ENCODE peak calls at places on chromosomes 13 and 19, in four cellular contexts. J is Peyer's patch, P is MM.1S, C is esophagus muscularis mucosa. G is an unnamed sample. For H3K27me3, the result is how much of the 10 kb centered on the place peaks cover.

GRCh38 chr13:71864094-71864980 is 2.7 kb downstream of the DACH1 start:
- DNase-seq in J (no peak), P (no peak), C (no peak), G (no peak)

GRCh38 chr13:33184131-33184485 is 101.4 kb downstream of the STARD13 start:
- DNase-seq in J (no peak), P (no peak), C (no peak), G (no peak)

GRCh38 chr13:104949840-104950805 is 1585.3 kb downstream of the EFNB2 start:
- DNase-seq in J (no peak), P (no peak), C (no peak), G (no peak)

GRCh38 chr19:1066251-1066747 is 668 bp upstream of the ARHGAP45 start:
- DNase-seq in J (no peak), P (no peak), C (no peak), G (peak)

GRCh38 chr19:40056505-40056904 is 474 bp upstream of the ZNF780B start:
- DNase-seq in J (no peak), P (no peak), C (no peak), G (no peak)

GRCh38 chr13:113954046-113954841 is 19.6 kb downstream of the C13orf46 start:
- DNase-seq in J (no peak), P (no peak), C (no peak), G (no peak)

GRCh38 chr19:48176226-48176625 is 5.7 kb downstream of the ZSWIM9 start:
- DNase-seq in J (no peak), P (no peak), C (no peak), G (no peak)

GRCh38 chr13:39417131-39417530 is 185.9 kb downstream of the LHFPL6 start:
- DNase-seq in J (no peak), P (no peak), C (no peak), G (no peak)

GRCh38 chr13:33194820-33195692 is 90.5 kb downstream of the STARD13 start:
- DNase-seq in J (no peak), P (no peak), C (no peak), G (no peak)

GRCh38 chr19:17125728-17126677 is 50.4 kb downstream of the MYO9B start:
- DNase-seq in J (peak), P (no peak), C (no peak), G (peak)

GRCh38 chr13:96053003-96053703 is at the start of gene UGGT2:
- DNase-seq in J (peak), P (peak), C (peak), G (no peak)

GRCh38 chr13:30408319-30409101 is 13.8 kb upstream of the UBE2L5 start:
- DNase-seq in J (peak), P (peak), C (peak), G (peak)

GRCh38 chr19:23241433-23241832 is 8.8 kb downstream of the ZNF724 start:
- DNase-seq in J (no peak), P (no peak), C (no peak), G (no peak)

DNA sequence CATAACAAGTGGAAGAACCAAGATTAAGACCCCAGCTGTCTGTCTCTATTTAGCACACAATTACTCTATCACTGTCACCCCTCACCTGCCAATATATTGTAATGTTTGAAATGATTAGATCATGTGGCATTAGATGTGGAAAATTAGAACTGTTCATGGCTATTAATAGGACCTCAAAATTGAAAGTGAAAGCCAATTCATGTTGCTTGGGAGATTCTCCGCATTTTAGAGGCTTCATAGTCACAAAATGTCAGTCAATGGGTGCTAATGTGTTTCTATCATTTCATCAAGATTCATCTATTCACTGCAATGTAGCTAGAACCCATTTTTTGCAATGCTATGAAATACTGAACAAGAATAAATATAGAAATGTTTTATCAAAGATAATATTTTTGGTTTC is 388.7 kb downstream of the DCT start:
- DNase-seq in J (no peak), P (peak), C (no peak), G (no peak)
- H3K4me3 ChIP-seq in J (no peak), P (no peak), C (no peak), G (no peak)

GRCh38 chr13:97223711-97224461 is 1.8 kb downstream of the MBNL2 start:
- DNase-seq in J (peak), P (peak), C (no peak), G (no peak)
- H3K27me3 ChIP-seq in J (under half), P (under half), C (under half), G (under half)

DNA sequence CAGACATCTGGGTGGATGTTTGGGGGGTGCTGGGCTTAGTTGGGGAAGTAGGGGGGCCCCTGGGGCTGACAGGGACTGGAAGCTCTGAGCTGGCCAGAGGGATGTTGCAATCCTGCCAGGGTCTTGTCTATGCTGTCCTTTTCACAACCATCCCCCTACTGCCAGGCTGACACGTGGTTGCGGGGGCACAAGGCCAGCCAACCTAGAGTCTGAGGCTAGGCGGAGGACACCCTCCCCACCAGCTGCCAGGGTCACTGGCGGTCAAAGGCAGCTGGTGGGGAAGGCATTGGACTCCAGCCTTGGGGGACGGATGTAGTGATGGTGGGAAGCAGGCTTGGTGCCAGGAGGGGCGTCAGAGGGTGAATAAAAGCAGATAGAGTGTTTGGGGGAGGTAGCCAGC is 1.6 kb upstream of the APOC1 start:
- DNase-seq in J (no peak), P (no peak), C (no peak), G (no peak)
- H3K4me3 ChIP-seq in J (no peak), P (no peak), C (no peak), G (no peak)

GRCh38 chr13:112060431-112060830 is 6.5 kb upstream of the SOX1 start:
- DNase-seq in J (no peak), P (no peak), C (no peak), G (no peak)

GRCh38 chr13:112062619-112063308 is 4.2 kb upstream of the SOX1 start:
- DNase-seq in J (no peak), P (no peak), C (no peak), G (no peak)

GRCh38 chr13:112060899-112061366 is 6.0 kb upstream of the SOX1 start:
- DNase-seq in J (no peak), P (no peak), C (no peak), G (no peak)

GRCh38 chr13:112062047-112062618 is 4.8 kb upstream of the SOX1 start:
- DNase-seq in J (no peak), P (no peak), C (no peak), G (no peak)

DNA sequence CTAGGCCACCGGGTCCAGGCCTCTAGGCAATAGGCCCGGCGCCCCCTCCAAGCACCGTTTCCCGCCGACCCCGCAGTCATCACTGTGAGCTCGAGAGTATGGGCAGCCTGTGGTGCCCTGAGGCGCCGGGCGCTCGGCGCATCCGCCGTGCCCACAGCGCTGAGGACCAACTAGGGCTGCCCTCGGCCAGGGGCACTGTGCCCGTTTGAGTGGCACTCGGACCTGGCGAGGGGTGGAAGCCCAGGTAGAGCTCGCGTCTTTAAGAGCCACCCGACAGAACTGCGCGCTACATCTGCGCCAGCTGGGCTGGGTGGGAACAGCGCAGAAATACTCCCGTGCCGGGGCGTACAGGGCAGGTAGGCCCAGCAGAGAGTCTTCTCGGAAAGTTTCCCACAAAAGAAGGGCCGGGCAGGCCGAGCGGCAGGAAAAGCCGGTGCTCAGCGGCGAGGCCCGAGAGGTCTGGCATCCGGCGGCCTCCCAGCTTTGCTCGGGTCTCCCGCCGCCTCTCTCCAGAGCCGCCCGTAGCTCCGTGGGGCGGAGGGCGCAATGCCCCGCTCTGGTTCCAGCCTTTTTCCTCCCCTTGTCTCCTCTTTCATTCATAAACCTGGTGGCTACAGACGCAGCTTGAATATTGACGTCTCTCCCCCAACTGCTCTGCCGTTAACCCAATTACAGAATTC is 5.4 kb upstream of the SOX1 start:
- DNase-seq in J (no peak), P (no peak), C (no peak), G (no peak)
- H3K27me3 ChIP-seq in J (half or more), P (under half), C (half or more), G (half or more)

GRCh38 chr13:94198666-94199065 is 280.8 kb downstream of the DCT start:
- DNase-seq in J (no peak), P (no peak), C (no peak), G (no peak)

GRCh38 chr13:94195715-94196114 is 283.8 kb downstream of the DCT start:
- DNase-seq in J (no peak), P (no peak), C (no peak), G (no peak)

GRCh38 chr13:94192576-94192975 is 286.9 kb downstream of the DCT start:
- DNase-seq in J (no peak), P (peak), C (no peak), G (no peak)

GRCh38 chr13:94199135-94199534 is 280.3 kb downstream of the DCT start:
- DNase-seq in J (no peak), P (no peak), C (no peak), G (no peak)

DNA sequence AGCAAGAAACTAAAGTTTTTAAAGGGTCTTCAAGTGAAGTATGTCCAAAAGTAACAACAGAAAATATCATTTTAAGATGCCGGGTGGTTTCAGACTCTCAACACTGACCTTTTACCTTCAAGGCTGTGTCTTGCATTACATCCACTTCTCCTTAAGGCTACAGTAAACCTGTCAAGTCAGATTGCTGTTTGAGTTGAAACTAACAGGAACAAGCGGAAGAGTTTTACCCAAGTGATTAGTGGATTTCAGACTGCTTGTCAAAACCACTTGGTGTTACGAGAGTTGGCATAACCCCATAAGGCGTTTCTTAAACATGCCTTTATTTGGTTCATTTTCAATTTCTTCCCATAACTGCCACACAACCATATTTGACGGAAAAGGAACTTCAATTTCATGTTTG is 283.1 kb downstream of the DCT start:
- DNase-seq in J (no peak), P (no peak), C (no peak), G (no peak)
- H3K4me3 ChIP-seq in J (no peak), P (no peak), C (no peak), G (no peak)

DNA sequence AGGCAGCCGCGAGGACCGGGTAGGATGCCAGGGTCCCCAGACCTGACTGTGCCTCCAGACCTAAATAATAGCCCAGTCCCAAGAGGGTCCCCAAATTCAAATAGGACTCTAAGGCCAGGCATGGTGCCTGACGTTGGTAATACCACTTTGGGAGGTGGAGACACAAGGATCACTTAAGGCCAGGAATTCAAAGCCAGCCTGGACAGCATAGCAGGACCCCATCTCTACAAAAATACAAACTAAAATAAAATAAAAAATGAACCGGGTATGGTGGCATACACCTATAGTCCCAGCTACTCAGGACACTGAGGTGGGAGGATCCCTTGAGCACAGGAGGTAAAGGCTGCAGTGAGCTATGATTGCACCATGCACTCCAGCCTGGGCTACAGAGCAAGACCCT is 5.4 kb upstream of the APLP1 start:
- DNase-seq in J (no peak), P (no peak), C (no peak), G (no peak)
- H3K27me3 ChIP-seq in J (under half), P (half or more), C (under half), G (under half)

DNA sequence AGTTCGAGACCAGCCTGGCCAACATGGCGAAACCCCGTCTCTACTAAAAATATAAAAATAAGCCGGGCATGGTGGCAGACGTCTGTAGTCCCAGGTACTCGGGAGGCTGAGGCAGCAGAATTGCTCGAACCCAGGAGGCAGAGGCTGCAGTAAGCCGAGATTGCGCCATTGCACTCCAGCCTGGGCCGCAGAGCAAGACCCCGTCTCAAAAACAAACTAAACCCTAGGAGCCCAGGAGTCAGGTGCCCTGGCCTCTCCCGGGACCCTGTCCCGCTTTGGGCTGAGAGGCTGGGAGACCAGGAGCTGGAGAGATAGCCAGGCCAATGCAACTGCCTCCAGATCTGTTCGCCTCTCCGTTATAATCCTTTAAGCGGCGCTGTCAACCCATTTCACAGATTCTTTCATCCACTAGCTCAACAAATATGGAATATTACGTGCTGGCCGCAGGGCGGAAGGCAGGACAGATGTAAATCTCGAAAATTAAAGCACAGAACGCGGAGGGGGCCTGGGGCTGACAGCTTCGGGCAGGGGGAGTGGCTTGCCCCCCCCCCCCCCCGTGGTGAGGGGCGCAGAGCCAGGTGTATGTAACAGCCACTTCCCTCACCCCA is 5.3 kb upstream of the MYBPC2 start:
- DNase-seq in J (no peak), P (no peak), C (no peak), G (no peak)
- H3K4me3 ChIP-seq in J (peak), P (no peak), C (peak), G (peak)

DNA sequence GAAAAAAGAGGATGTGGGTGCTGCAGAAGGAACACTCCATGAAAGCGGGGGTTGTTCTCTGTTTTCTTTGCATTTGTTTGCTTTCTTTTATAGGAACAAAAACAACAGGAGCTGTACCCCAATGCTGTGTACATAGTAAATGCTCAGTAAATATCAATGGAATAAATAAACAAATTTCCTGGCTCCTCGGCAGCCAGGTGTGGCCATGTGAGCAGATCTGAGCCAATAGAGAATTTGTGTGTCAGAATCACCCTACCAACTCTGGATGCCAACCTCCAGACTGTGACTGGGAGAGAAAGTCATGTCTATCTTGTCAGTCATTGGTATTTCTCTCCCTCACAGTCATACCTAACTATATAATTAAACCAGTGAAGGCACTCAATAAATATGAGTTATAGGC is 10.6 kb upstream of the CLPP start:
- DNase-seq in J (no peak), P (no peak), C (no peak), G (no peak)
- H3K27me3 ChIP-seq in J (under half), P (under half), C (under half), G (under half)

DNA sequence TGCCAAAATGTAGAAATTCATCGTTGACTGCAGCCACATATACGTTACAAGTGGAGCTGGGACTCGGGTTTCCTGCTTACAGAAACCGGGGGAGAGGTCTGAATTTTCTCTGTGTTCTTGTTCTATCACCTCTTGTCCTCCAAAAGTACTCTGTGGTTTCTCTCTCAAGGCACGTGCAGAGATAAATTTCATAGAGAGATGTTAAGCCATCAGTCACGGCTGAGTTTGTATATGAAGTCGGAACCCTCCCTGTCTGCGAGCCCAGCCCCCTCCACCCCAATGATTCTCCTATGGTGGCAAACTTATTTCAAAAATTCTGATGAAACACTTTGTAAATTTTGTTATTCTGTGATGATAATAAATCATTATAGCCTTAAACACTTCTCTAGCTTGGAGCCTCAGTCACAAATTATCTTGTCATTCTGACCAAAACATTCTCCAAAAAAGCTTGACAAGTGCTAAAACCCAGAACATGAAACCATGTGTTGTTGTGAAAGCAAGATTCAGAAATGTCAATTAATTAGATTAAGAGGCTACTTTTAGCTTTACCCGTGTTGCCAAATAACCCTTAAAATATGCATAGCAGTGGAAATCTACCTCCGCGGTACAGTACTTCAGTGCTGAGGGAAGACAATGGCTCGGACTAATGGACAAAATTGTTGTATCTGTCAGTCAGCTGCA is 87.4 kb downstream of the TSHZ3 start:
- DNase-seq in J (peak), P (no peak), C (no peak), G (no peak)
- H3K4me3 ChIP-seq in J (no peak), P (no peak), C (peak), G (no peak)